ENCODE peak calls at places on chromosomes 3 and 15, in five cellular contexts. C is H54, W is IMR-90, P is GM12891, O is heart left ventricle. A is an unnamed sample.

GRCh38 chr3:190988102-190988501 is 125.6 kb upstream of the GMNC start:
- DNase-seq in W (no peak), P (no peak), O (no peak), C (no peak), A (no peak)

GRCh38 chr15:101528108-101528916 is 38.8 kb upstream of the PCSK6 start:
- DNase-seq in W (no peak), C (no peak), O (peak), P (no peak), A (peak)

GRCh38 chr3:79115458-79115857 is 652.3 kb downstream of the ROBO1 start:
- DNase-seq in O (no peak), C (no peak), W (no peak), P (no peak), A (no peak)

GRCh38 chr3:148329481-148330220 is 368.1 kb upstream of the AGTR1 start:
- DNase-seq in P (no peak), C (no peak), O (no peak), W (peak), A (no peak)

GRCh38 chr3:12998648-12999047 is 74.6 kb downstream of the IQSEC1 start:
- DNase-seq in C (no peak), W (no peak), P (no peak), O (no peak), A (no peak)

GRCh38 chr3:8239718-8240698 is 261.6 kb upstream of the LMCD1 start:
- DNase-seq in C (peak), O (no peak), P (peak), W (peak), A (no peak)

GRCh38 chr15:59614153-59614552 is 2.6 kb downstream of the GCNT3 start:
- DNase-seq in C (no peak), O (no peak), W (no peak), P (no peak), A (no peak)

GRCh38 chr15:59594493-59594942 is 17.1 kb upstream of the GCNT3 start:
- DNase-seq in C (peak), P (no peak), W (peak), O (no peak), A (no peak)

GRCh38 chr15:93708721-93709120 is 522.6 kb upstream of the MCTP2 start:
- DNase-seq in W (no peak), O (no peak), C (no peak), P (no peak), A (no peak)

GRCh38 chr3:45631486-45631885 is 36.9 kb downstream of the LIMD1 start:
- DNase-seq in C (no peak), W (no peak), O (no peak), P (no peak), A (no peak)

GRCh38 chr3:152222327-152222726 is 46.4 kb upstream of the MBNL1 start:
- DNase-seq in C (no peak), P (no peak), O (no peak), W (peak), A (no peak)

GRCh38 chr3:30894521-30895289 is at the start of gene GADL1:
- DNase-seq in W (peak), P (no peak), O (peak), C (no peak), A (no peak)

GRCh38 chr15:31228980-31229826 is 97.4 kb upstream of the KLF13 start:
- DNase-seq in W (no peak), C (peak), P (peak), O (peak), A (no peak)

GRCh38 chr15:54803139-54803808 is 393.5 kb downstream of the RSL24D1 start:
- DNase-seq in O (no peak), W (peak), P (no peak), C (no peak), A (no peak)

GRCh38 chr15:48898083-48898482 is 20.1 kb downstream of the EID1 start:
- DNase-seq in W (no peak), P (no peak), C (no peak), O (no peak), A (no peak)

GRCh38 chr3:194269610-194270145 is 81.5 kb downstream of the CPN2 start:
- DNase-seq in C (peak), P (no peak), O (peak), W (no peak), A (peak)

GRCh38 chr3:126980266-126980811 is 2.6 kb upstream of the PLXNA1 start:
- DNase-seq in W (no peak), C (no peak), P (no peak), O (no peak), A (no peak)

GRCh38 chr3:59210260-59210659 is 160.4 kb upstream of the CFAP20DC start:
- DNase-seq in P (no peak), C (no peak), O (no peak), W (no peak), A (no peak)

GRCh38 chr15:101307048-101307896 is 12.2 kb upstream of the SNRPA1 start:
- DNase-seq in C (no peak), O (no peak), W (no peak), P (no peak), A (no peak)

GRCh38 chr3:195805181-195805580 is 6.5 kb downstream of the MUC4 start:
- DNase-seq in O (no peak), C (no peak), W (no peak), P (no peak), A (no peak)

GRCh38 chr3:188108703-188109412 is 45.1 kb upstream of the LPP start:
- DNase-seq in P (no peak), C (no peak), W (peak), O (no peak), A (no peak)

GRCh38 chr3:57815034-57815433 is 58.9 kb downstream of the SLMAP start:
- DNase-seq in C (no peak), O (no peak), W (no peak), P (no peak), A (no peak)

GRCh38 chr3:175914785-175915184 is 1055.7 kb downstream of the NAALADL2 start:
- DNase-seq in P (no peak), O (no peak), C (no peak), W (peak), A (no peak)

GRCh38 chr3:4866841-4867240 is 112.4 kb upstream of the BHLHE40 start:
- DNase-seq in O (no peak), P (no peak), C (no peak), W (peak), A (no peak)

GRCh38 chr3:174862101-174862500 is 3.0 kb downstream of the NAALADL2 start:
- DNase-seq in W (no peak), P (no peak), C (no peak), O (no peak), A (no peak)

GRCh38 chr3:126847061-126847460 is 135.9 kb upstream of the PLXNA1 start:
- DNase-seq in C (no peak), W (no peak), O (no peak), P (no peak), A (no peak)

GRCh38 chr15:56587686-56588085 is 122.7 kb upstream of the MNS1 start:
- DNase-seq in O (no peak), W (peak), P (no peak), C (no peak), A (no peak)

GRCh38 chr15:57134877-57135276 is 216.4 kb downstream of the TCF12 start:
- DNase-seq in C (no peak), O (no peak), W (no peak), P (no peak), A (no peak)

GRCh38 chr15:32893412-32893811 is 175.6 kb downstream of the GREM1 start:
- DNase-seq in P (no peak), O (no peak), C (no peak), W (no peak), A (no peak)

GRCh38 chr3:58874248-58874741 is 175.5 kb downstream of the CFAP20DC start:
- DNase-seq in C (peak), P (no peak), O (no peak), W (peak), A (no peak)

GRCh38 chr3:85835857-85836470 is 877.2 kb downstream of the CADM2 start:
- DNase-seq in C (no peak), P (no peak), O (no peak), W (no peak), A (no peak)

GRCh38 chr15:40106203-40107161 is 2.2 kb downstream of the BMF start:
- DNase-seq in C (no peak), O (peak), W (peak), P (no peak), A (peak)

GRCh38 chr3:121443456-121443855 is 102.3 kb downstream of the POLQ start:
- DNase-seq in C (no peak), O (no peak), P (no peak), W (peak), A (no peak)

GRCh38 chr15:89809093-89809786 is 5.4 kb downstream of the ANPEP start:
- DNase-seq in P (no peak), C (no peak), W (peak), O (no peak), A (no peak)

GRCh38 chr3:31445701-31446100 is 87.0 kb upstream of the STT3B start:
- DNase-seq in C (no peak), O (no peak), W (no peak), P (no peak), A (no peak)

GRCh38 chr3:178532414-178532813 is 3.8 kb upstream of the KCNMB2 start:
- DNase-seq in O (no peak), W (no peak), P (no peak), C (no peak), A (no peak)

GRCh38 chr3:108221911-108222812 is at the start of gene IFT57:
- DNase-seq in W (peak), O (peak), C (peak), P (peak), A (peak)
- TF ChIP-seq POLR2A in W (peak), O (no peak), C (peak), P (peak), A (peak)

DNA sequence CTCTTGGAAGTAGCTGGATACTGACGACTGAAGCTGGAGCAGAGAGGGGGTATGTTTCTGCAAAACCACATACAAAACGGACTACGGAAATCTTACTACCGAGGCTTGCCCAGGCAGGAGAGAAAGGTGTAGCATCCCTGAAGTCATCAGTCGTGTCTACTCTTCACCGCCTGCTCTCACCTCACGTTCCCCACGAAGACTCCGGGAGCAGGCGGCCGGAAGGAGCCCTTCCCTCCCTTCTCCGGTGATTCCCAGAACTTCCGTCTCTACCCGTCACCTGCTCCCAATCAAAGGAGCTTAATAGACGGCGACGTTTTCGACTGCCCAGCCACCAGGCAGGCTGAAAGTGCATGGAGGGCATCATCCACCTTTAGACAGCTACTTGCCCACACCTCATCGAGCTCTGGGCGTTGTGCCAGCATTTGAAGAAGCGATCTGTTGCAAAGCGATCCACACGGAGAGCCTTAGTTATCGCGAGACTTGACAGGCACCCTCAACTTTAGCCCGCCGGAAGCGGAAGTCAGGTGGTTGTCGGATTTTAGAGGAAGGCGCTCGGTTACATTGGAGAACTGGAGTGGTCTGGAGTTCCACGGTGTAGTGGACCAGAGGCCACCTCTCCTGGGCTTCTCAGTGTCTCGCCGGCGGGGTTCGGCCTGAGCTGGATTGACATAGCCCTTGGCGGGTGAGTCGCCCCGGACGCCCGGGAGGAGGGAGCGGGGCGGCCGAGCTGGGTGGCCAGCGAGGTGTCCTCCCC is at the start of gene RAMAC:
- DNase-seq in W (peak), O (peak), C (peak), P (peak), A (peak)
- TF ChIP-seq POLR2A in W (peak), O (no peak), C (peak), P (peak), A (no peak)

GRCh38 chr15:58267026-58267425 is 128.8 kb downstream of the AQP9 start:
- DNase-seq in P (no peak), W (no peak), O (no peak), C (no peak), A (no peak)

GRCh38 chr15:58273104-58273503 is 134.9 kb downstream of the AQP9 start:
- DNase-seq in O (no peak), C (no peak), W (no peak), P (no peak), A (no peak)

GRCh38 chr15:58271410-58271809 is 133.2 kb downstream of the AQP9 start:
- DNase-seq in O (no peak), P (no peak), C (no peak), W (no peak), A (no peak)

GRCh38 chr15:58269455-58270414 is 131.6 kb downstream of the AQP9 start:
- DNase-seq in P (no peak), W (peak), C (peak), O (no peak), A (peak)

DNA sequence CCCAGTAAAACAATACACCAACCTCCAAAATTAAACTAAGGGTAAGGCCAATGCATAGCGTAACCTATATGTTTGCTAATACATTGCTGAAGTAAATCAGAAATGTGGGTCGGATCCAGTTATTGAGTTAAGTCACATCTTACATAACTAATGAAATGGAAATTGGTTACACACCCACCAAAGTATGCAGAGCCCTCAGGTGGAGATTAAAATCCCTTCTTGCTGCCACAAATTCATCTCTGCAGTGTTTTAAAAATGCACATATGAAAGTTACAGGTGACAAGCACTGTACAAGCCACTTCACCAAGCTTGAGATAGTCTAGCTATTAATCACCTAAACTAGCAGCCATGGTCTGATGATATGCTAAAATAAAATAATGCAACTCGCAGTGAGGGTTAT is 130.6 kb downstream of the AQP9 start:
- DNase-seq in C (no peak), W (no peak), O (no peak), P (no peak), A (no peak)
- TF ChIP-seq POLR2A in C (no peak), W (no peak), O (no peak), P (no peak), A (no peak)

GRCh38 chr3:48689384-48689783 is 3.7 kb upstream of the NCKIPSD start:
- DNase-seq in O (no peak), P (no peak), W (no peak), C (no peak), A (no peak)
- TF ChIP-seq POLR2A in O (no peak), P (no peak), W (no peak), C (no peak), A (no peak)

GRCh38 chr15:62390793-62391543 is 225.9 kb upstream of the C2CD4B start:
- DNase-seq in C (no peak), W (peak), P (peak), O (peak), A (peak)

GRCh38 chr15:62392411-62392810 is 227.3 kb upstream of the C2CD4B start:
- DNase-seq in W (peak), C (no peak), P (no peak), O (peak), A (no peak)

GRCh38 chr15:62389887-62390792 is 225.1 kb upstream of the C2CD4B start:
- DNase-seq in O (peak), W (peak), P (peak), C (peak), A (peak)

GRCh38 chr15:62393196-62393595 is 228.1 kb upstream of the C2CD4B start:
- DNase-seq in O (no peak), C (no peak), P (no peak), W (peak), A (no peak)

DNA sequence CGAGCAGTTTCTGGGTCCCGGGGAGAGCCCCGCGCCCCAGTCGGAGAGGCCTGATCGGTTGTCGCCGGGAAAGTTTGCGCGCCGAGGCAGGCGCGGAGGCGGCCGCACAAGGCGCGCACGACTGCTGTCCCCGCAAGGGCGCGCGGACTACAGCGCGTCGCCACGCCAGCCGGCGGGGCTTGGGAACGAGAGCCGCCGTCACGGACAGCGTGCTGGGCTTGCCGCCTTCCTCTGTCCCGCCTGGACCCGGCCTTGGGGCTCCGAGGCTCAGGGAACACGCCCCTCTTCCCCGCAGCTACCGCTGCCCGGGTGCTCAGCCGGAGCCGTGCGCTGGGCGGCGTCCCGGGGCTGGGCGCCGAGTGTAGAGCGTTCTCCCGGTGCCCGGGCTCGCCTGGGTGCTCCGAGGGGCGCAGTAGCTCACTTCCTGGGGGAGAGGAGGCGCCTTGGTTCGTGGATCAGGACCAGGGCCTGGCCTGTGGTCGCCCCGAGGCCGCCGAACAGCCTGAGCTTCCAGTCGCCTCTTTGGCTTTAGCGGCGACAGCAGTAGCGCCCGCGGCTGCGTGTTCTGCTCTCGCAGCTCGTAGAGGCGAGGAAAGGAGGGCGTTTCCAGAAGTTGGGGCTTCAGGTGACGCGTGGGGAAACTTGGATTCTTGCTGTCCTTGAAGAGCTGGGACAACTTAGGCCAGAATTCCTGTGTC is 226.6 kb upstream of the C2CD4B start:
- DNase-seq in W (peak), C (no peak), O (peak), P (peak), A (no peak)
- TF ChIP-seq POLR2A in W (peak), C (peak), O (no peak), P (no peak), A (no peak)

A was measured in tibial nerve.